ENCODE peak calls at places on chromosome 22, in ten cellular contexts. I, T, R, U, Y, P, S, H, D and N are unnamed samples. For H3K36me3, the result is how much of the 10 kb centered on the place peaks cover.

GRCh38 chr22:20324139-20324516 is 4.3 kb upstream of the DGCR6L start:
- DNase-seq in S (no peak), D (no peak), Y (no peak), R (no peak), I (no peak), T (no peak), U (no peak), H (no peak), P (no peak), N (no peak)

GRCh38 chr22:29359469-29359868 is 28.9 kb downstream of the AP1B1 start:
- DNase-seq in S (peak), R (no peak), U (peak), D (no peak), P (peak), T (peak), I (peak), Y (no peak), H (peak), N (no peak)

GRCh38 chr22:28629420-28630184 is 50.0 kb downstream of the TTC28 start:
- DNase-seq in Y (no peak), H (peak), T (no peak), R (no peak), D (no peak), I (no peak), U (peak), P (no peak), S (no peak), N (no peak)

GRCh38 chr22:39546889-39547586 is 14.5 kb upstream of the RPS19BP1 start:
- DNase-seq in S (peak), U (no peak), R (no peak), H (no peak), T (no peak), P (no peak), I (no peak), D (no peak), Y (no peak), N (no peak)

GRCh38 chr22:28547132-28547842 is 132.4 kb downstream of the TTC28 start:
- DNase-seq in U (no peak), H (peak), D (no peak), R (no peak), I (no peak), P (no peak), S (peak), Y (no peak), T (no peak), N (no peak)

GRCh38 chr22:19766506-19767426 is 6.2 kb downstream of the TBX1 start:
- DNase-seq in D (peak), H (peak), R (no peak), T (no peak), S (no peak), I (peak), U (peak), P (no peak), Y (peak), N (no peak)

GRCh38 chr22:44211946-44212930 is 31.5 kb downstream of the PARVG start:
- DNase-seq in Y (no peak), T (no peak), H (peak), I (no peak), R (no peak), U (no peak), P (no peak), D (no peak), S (no peak), N (no peak)

GRCh38 chr22:49771266-49772065 is 56.2 kb downstream of the BRD1 start:
- DNase-seq in P (no peak), R (no peak), U (peak), Y (no peak), D (peak), H (no peak), T (peak), I (no peak), S (no peak), N (peak)

GRCh38 chr22:40635940-40636379 is 559 bp downstream of the MRTFA start:
- DNase-seq in H (no peak), D (no peak), S (no peak), I (no peak), Y (no peak), P (peak), U (peak), R (no peak), T (no peak), N (no peak)

GRCh38 chr22:38861170-38861874 is 10.7 kb downstream of the CBX6 start:
- DNase-seq in R (no peak), T (no peak), U (peak), D (no peak), H (no peak), Y (peak), I (no peak), S (no peak), P (no peak), N (no peak)

GRCh38 chr22:42314709-42315391 is 44.4 kb upstream of the TCF20 start:
- DNase-seq in S (no peak), D (no peak), P (no peak), H (no peak), R (no peak), I (no peak), U (no peak), Y (no peak), T (no peak), N (no peak)

GRCh38 chr22:27630754-27631153 is 170.8 kb downstream of the MN1 start:
- DNase-seq in I (no peak), P (no peak), H (no peak), U (peak), T (no peak), S (no peak), Y (no peak), R (no peak), D (no peak), N (no peak)

GRCh38 chr22:29877620-29878019 is 5.4 kb upstream of the MTMR3 start:
- DNase-seq in I (no peak), Y (no peak), H (peak), R (no peak), P (no peak), T (no peak), D (no peak), S (peak), U (no peak), N (no peak)

GRCh38 chr22:33922268-33922667 is 2.0 kb upstream of the LARGE1 start:
- DNase-seq in D (no peak), T (no peak), Y (no peak), H (peak), S (peak), I (peak), P (no peak), U (peak), R (no peak), N (peak)

DNA sequence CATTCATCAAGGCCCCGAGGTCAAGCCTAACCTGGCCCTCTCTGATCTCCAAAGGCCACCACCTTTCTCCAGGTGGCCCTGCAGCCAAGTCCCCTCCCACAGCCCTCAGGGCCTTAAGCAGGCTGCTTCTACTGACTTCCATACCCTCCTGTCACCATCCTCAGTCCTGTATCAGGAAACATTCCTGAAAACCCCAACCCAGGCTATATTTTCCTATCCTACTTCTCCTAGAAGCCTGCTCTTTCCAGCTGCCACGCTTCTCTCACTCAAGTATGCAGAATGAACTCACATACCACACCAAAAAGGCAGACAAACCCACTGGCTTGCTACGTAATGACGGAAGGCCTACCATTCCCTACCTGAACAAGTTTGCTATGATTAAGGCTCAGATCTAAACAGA is 23.6 kb downstream of the MORC2 start:
- DNase-seq in S (no peak), P (no peak), Y (no peak), T (no peak), I (no peak), U (no peak), R (no peak), H (no peak), D (no peak), N (no peak)
- H3K36me3 ChIP-seq in S (under half), P (under half), Y (half or more), T (half or more), I (under half), U (half or more), R (under half), H (half or more), D (under half), N (half or more)

GRCh38 chr22:45251828-45252227 is 11.1 kb upstream of the KIAA0930 start:
- DNase-seq in H (no peak), I (no peak), P (no peak), Y (no peak), S (no peak), D (no peak), U (no peak), T (no peak), R (no peak), N (no peak)
- H3K36me3 ChIP-seq in H (under half), I (under half), P (under half), Y (under half), S (under half), D (under half), U (under half), T (under half), R (under half), N (under half)

GRCh38 chr22:23790819-23791736 is 4.3 kb downstream of the SMARCB1 start:
- DNase-seq in P (no peak), I (no peak), Y (no peak), R (no peak), H (peak), T (no peak), D (no peak), U (no peak), S (peak), N (no peak)
- H3K36me3 ChIP-seq in P (under half), I (under half), Y (under half), R (under half), H (under half), T (under half), D (under half), U (under half), S (under half), N (under half)

GRCh38 chr22:46653596-46653995 is 33.4 kb downstream of the GRAMD4 start:
- DNase-seq in P (no peak), I (no peak), T (no peak), S (no peak), D (no peak), Y (no peak), U (no peak), H (no peak), R (no peak), N (no peak)
- H3K36me3 ChIP-seq in P (under half), I (under half), T (under half), S (under half), D (under half), Y (under half), U (under half), H (under half), R (under half), N (under half)

GRCh38 chr22:17613280-17613679 is 15.3 kb downstream of the ATP6V1E1 start:
- DNase-seq in T (no peak), Y (no peak), R (no peak), S (no peak), I (no peak), D (no peak), P (no peak), H (no peak), U (no peak), N (no peak)
- H3K36me3 ChIP-seq in T (under half), Y (half or more), R (under half), S (under half), I (under half), D (under half), P (under half), H (under half), U (under half), N (half or more)

DNA sequence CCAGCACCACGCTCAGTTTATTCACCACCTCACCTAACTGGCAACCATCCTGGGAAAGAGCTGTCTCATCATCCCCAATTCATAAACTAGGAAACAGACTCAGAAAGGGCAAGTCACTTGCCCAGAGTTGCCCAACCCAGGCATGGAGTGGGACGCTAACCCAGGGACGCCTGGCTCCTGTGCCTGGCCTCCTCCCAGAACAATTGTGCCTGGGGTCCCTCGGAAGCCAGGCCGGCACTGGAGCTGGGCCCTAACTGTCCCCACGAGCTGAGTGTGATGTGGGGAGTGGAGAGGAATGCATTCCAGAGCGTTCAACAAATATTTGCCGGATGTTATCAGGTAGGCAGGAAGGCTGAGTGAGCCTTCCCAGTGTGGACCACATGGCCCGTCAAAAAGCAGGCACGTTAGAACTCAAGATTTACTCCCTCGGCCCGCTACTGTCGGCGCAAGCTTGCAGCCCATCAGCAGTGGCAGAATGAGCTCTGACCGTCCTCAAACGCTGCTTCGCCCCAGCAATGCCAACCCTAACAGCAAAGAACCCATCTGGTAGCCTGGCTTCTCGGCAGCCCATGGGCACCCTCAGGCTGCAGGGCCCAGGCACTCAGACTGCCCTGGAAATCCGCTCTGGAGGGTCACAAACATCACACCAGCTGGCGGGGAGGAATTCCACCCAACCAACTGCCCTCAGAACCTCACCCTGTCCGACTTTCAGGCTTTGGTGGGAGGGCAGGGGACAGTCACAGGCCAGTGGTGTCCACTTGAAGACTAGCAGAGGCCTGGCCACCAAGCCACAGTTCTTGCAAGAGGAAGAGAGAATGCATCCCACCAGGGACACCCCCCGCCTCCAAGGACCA is 35.6 kb downstream of the MYH9 start:
- DNase-seq in P (no peak), S (peak), D (no peak), T (no peak), I (peak), H (no peak), Y (no peak), U (no peak), R (no peak), N (peak)
- H3K36me3 ChIP-seq in P (under half), S (under half), D (under half), T (under half), I (under half), H (under half), Y (under half), U (under half), R (under half), N (under half)

DNA sequence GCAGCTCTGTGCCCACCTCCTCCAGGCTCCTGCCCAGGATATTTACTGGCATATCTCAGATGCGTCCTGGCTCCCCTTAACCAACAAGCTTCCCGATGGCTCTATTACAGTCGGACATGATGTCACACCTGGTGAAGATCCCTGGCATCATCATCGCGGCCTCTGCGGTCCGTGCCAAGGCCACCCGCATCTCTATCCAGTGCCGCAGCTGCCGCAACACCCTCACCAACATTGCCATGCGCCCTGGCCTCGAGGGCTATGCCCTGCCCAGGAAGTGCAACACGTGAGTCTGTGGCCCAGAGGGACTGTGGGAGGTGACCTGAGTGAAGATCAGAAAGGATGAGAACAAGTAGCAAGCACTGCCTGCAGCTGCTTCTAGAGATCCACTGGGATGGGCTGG is 6.5 kb downstream of the MCM5 start:
- DNase-seq in S (no peak), U (no peak), D (no peak), R (no peak), Y (no peak), T (no peak), I (no peak), P (no peak), H (no peak), N (no peak)
- H3K36me3 ChIP-seq in S (under half), U (half or more), D (under half), R (under half), Y (under half), T (half or more), I (under half), P (under half), H (under half), N (half or more)

GRCh38 chr22:21860640-21861039 is 6.8 kb downstream of the MAPK1 start:
- DNase-seq in T (no peak), U (no peak), Y (no peak), H (no peak), S (no peak), I (no peak), R (no peak), P (no peak), D (no peak), N (no peak)
- H3K36me3 ChIP-seq in T (under half), U (under half), Y (under half), H (under half), S (under half), I (under half), R (under half), P (under half), D (under half), N (under half)